ENCODE peak calls at places on chromosomes 16 and 17, in six cellular contexts. Q is IMR-90, P is mesenchymal stem cell, N is mesendoderm, C is H9, J is H1. U is an unnamed sample.

GRCh38 chr17:77721823-77722160 is 236.7 kb upstream of the TNRC6C start:
- DNase-seq in Q (no peak), P (no peak), N (no peak), C (peak; percentile 40), J (no peak), U (no peak)

GRCh38 chr17:76820523-76820922 is 47.7 kb upstream of the MGAT5B start:
- DNase-seq in Q (no peak), P (no peak), N (no peak), C (no peak), J (no peak), U (no peak)

GRCh38 chr17:8117980-8118768 is at the start of gene ALOXE3:
- DNase-seq in Q (peak; percentile 64), P (peak; percentile 65), N (peak; percentile 74), C (peak; percentile 74), J (peak; percentile 72), U (peak; percentile 40)

GRCh38 chr16:57899771-57900661 is 70.9 kb downstream of the CNGB1 start:
- DNase-seq in Q (peak; percentile 62), P (peak; percentile 64), N (peak; percentile 70), C (peak; percentile 73), J (peak; percentile 89), U (peak; percentile 67)

GRCh38 chr17:71975331-71975801 is 145.5 kb upstream of the SOX9 start:
- DNase-seq in Q (peak; percentile 42), P (no peak), N (peak; percentile 15), C (peak; percentile 49), J (no peak), U (no peak)

GRCh38 chr17:77424585-77425344 is 284.0 kb downstream of the SEC14L1 start:
- DNase-seq in Q (peak; percentile 96), P (peak; percentile 99), N (no peak), C (no peak), J (no peak), U (no peak)

GRCh38 chr17:78142113-78142861 is 3.9 kb upstream of the C17orf99 start:
- DNase-seq in Q (peak; percentile 81), P (peak; percentile 60), N (peak; percentile 61), C (no peak), J (no peak), U (no peak)

GRCh38 chr16:76932541-76933211 is 258.3 kb upstream of the MON1B start:
- DNase-seq in Q (peak; percentile 17), P (peak; percentile 50), N (no peak), C (no peak), J (no peak), U (no peak)

GRCh38 chr17:15463363-15463762 is 4.1 kb downstream of the CDRT4 start:
- DNase-seq in Q (peak; percentile 92), P (peak; percentile 55), N (peak; percentile 66), C (peak; percentile 55), J (no peak), U (no peak)

GRCh38 chr16:17106243-17106791 is 364.4 kb downstream of the XYLT1 start:
- DNase-seq in Q (no peak), P (no peak), N (peak; percentile 69), C (no peak), J (no peak), U (peak; percentile 18)

DNA sequence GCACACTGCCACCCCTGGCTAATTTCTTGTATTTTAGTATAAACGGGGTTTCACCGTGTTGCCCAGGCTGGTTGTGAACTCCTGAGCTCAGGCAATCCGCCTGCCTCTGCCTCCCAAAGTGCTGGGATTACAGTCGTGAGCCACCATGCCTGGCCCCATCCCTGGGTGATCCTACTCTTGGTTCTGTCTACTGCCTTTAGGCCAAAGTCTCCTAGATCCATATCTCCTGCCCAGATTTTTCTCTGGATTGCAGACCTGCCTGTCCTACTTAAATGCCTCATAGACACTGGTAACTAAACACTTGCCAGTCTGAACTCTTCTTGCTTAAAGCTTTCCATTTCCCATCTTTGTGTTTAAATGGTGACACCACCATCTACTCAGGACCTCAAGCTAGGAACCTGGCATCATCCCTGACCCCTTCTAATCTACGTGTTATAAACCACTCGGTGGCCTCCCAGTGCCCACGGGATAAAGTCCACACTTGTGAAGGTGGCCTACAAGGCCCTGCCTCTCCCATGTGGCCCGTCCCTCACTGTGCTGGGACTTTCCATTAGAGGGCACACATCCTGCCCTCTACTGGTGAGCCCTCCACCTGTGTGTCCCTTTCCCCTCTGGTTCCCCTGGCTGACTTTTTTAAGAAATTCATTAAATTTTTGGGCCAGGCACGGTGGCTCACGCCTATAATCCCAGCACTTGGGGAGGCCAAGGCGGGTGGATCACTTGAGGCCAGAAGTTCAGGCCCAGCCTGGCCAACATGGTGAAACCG is 51.1 kb downstream of the USP43 start:
- DNase-seq in Q (no peak), P (no peak), N (peak; percentile 54), C (peak; percentile 50), J (peak; percentile 48), U (no peak)
- H2BK120ac ChIP-seq in Q (no peak overlapping the region), P (no peak overlapping the region), N (no peak overlapping the region), C (no peak overlapping the region), J (no peak overlapping the region), U (no peak overlapping the region)

DNA sequence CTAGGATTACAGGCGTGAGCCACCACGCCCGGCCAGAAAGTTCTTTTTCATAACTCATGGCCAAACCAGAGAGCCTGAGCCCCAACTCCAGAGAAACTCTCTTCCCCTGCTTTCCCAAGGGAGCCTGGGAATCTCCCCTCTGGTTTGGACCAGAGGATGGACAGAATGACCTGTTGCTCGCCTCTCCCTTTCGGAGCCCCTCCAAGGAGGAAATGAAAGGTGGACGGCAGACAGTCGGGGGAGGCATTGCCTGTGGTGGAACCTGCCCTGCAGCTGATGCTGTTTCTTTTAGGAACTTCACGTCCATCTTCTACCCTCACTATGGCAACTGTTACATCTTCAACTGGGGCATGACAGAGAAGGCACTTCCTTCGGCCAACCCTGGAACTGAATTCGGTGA is 65.5 kb downstream of the SCNN1B start:
- DNase-seq in Q (no peak), P (no peak), N (no peak), C (no peak), J (no peak), U (no peak)
- H2BK15ac ChIP-seq in Q (no peak overlapping the region), P (no peak overlapping the region), N (no peak overlapping the region), C (no peak overlapping the region), J (no peak overlapping the region), U (no peak overlapping the region)

GRCh38 chr16:19716183-19716582 is 1.8 kb downstream of the KNOP1 start:
- DNase-seq in Q (no peak), P (no peak), N (no peak), C (no peak), J (no peak), U (no peak)

GRCh38 chr16:19718624-19718965 is 524 bp downstream of the IQCK start:
- DNase-seq in Q (peak; percentile 9), P (peak; percentile 42), N (peak; percentile 55), C (no peak), J (no peak), U (no peak)

GRCh38 chr16:19715566-19715965 is 2.5 kb downstream of the KNOP1 start:
- DNase-seq in Q (no peak), P (no peak), N (no peak), C (no peak), J (no peak), U (no peak)

GRCh38 chr16:19717781-19718623 is at the start of the genes IQCK and KNOP1:
- DNase-seq in Q (peak; percentile 87), P (peak; percentile 91), N (peak; percentile 95), C (peak; percentile 91), J (peak; percentile 88), U (peak; percentile 89)

GRCh38 chr16:19717319-19717718 is 708 bp downstream of the KNOP1 start:
- DNase-seq in Q (peak; percentile 8), P (no peak), N (peak; percentile 54), C (no peak), J (no peak), U (peak; percentile 30)
- H2BK120ac ChIP-seq in Q (peak overlapping the region; percentile 24), P (peak overlapping the region; percentile 44), N (no peak overlapping the region), C (no peak overlapping the region), J (no peak overlapping the region), U (no peak overlapping the region)

DNA sequence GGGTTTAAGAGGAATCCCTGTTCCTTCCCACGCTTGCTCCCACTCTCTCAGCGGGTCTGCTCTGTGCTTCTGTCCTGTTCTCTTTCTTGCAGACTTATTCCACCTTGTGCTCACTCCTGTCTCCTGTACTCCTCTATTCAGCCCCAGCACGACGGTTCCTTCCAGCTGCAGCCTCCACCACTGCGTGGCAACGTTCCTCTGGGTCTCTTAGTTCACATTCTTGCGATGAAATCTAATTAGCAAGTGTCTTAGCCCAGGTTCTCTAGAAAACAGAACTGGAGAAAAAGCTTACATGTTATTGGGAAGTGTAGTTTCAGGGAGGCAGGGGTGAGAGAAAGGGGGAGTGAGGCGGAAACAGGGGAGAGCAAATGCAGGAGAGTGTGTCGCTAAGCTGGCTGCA is 213.1 kb upstream of the NLRP1 start:
- DNase-seq in Q (no peak), P (peak; percentile 15), N (no peak), C (no peak), J (no peak), U (no peak)
- H2BK15ac ChIP-seq in Q (no peak overlapping the region), P (no peak overlapping the region), N (no peak overlapping the region), C (no peak overlapping the region), J (no peak overlapping the region), U (no peak overlapping the region)

DNA sequence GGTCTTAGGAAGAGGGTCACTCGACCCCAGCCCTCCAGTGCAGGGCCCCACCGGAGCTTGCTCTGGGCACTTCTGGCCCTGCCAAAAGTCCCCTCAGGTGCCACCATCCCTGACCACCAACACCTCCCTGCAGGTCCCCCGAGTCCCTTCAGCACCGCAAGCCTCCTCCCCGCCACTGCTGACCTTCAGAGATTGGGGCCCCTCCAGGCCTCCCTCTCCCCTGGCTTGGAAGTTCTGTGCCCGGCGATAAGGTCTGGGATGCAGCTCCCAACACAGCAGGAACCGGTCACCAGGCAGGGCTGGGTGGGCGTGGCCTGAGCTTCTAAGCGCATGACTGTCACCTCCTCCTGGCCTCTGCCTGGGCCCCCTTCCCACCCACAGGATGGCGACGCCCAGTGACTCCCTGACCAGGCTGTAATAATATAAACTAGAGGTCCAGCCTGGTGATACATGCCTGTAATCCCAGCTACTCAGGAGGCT is 11.2 kb downstream of the PIEZO1 start:
- DNase-seq in Q (peak; percentile 93), P (peak; percentile 92), N (peak; percentile 50), C (no peak), J (no peak), U (no peak)
- H2BK120ac ChIP-seq in Q (peak overlapping the region; percentile 48), P (peak overlapping the region; percentile 93), N (no peak overlapping the region), C (no peak overlapping the region), J (no peak overlapping the region), U (no peak overlapping the region)

GRCh38 chr16:10552281-10552680 is 28.1 kb downstream of the EMP2 start:
- DNase-seq in Q (no peak), P (no peak), N (no peak), C (no peak), J (no peak), U (no peak)
- H2BK15ac ChIP-seq in Q (no peak overlapping the region), P (no peak overlapping the region), N (no peak overlapping the region), C (no peak overlapping the region), J (no peak overlapping the region), U (no peak overlapping the region)

GRCh38 chr17:42536372-42537155 is 523 bp downstream of the NAGLU start:
- DNase-seq in Q (peak; percentile 78), P (peak; percentile 75), N (peak; percentile 79), C (peak; percentile 91), J (peak; percentile 80), U (no peak)

GRCh38 chr17:42537156-42537805 is 1.2 kb downstream of the NAGLU start:
- DNase-seq in Q (no peak), P (no peak), N (no peak), C (no peak), J (no peak), U (no peak)

GRCh38 chr17:42535400-42536047 is 517 bp upstream of the NAGLU start:
- DNase-seq in Q (no peak), P (no peak), N (no peak), C (no peak), J (no peak), U (no peak)

GRCh38 chr17:42537826-42538451 is 1.9 kb downstream of the NAGLU start:
- DNase-seq in Q (no peak), P (no peak), N (no peak), C (no peak), J (no peak), U (no peak)

GRCh38 chr17:42536048-42536371 is at the start of gene NAGLU:
- DNase-seq in Q (peak; percentile 79), P (peak; percentile 92), N (peak; percentile 87), C (peak; percentile 95), J (peak; percentile 93), U (no peak)
- H2BK120ac ChIP-seq in Q (peak within 1 kb of the TSS; percentile 78), P (peak within 1 kb of the TSS; percentile 98), N (no peak within 1 kb of the TSS), C (no peak within 1 kb of the TSS), J (peak within 1 kb of the TSS; percentile 56), U (no peak within 1 kb of the TSS)

U was measured in neuronal stem cell.